ENCODE peak calls at places on chromosome 21, in five cellular contexts. One of them, this sample, is unnamed.

GRCh38 chr21:46185717-46186116 is 1.5 kb upstream of the SPATC1L start:
- DNase-seq in brain microvascular endothelial cell: no peak
- DNase-seq in psoas muscle: no peak
- DNase-seq in CD4-positive, CD25-positive, alpha-beta regulatory T cell: no peak
- DNase-seq in PC-3: no peak
- DNase-seq in this sample: no peak

GRCh38 chr21:46055863-46056281 is 42.0 kb upstream of the COL6A2 start:
- DNase-seq in brain microvascular endothelial cell: no peak
- DNase-seq in psoas muscle: peak; percentile 61
- DNase-seq in CD4-positive, CD25-positive, alpha-beta regulatory T cell: no peak
- DNase-seq in PC-3: no peak
- DNase-seq in this sample: no peak

GRCh38 chr21:23455676-23456075 is 2151.6 kb downstream of the MRPL39 start:
- DNase-seq in brain microvascular endothelial cell: no peak
- DNase-seq in psoas muscle: no peak
- DNase-seq in CD4-positive, CD25-positive, alpha-beta regulatory T cell: no peak
- DNase-seq in PC-3: no peak
- DNase-seq in this sample: no peak

GRCh38 chr21:27246741-27247140 is 279.9 kb upstream of the ADAMTS5 start:
- DNase-seq in brain microvascular endothelial cell: peak; percentile 80
- DNase-seq in psoas muscle: no peak
- DNase-seq in CD4-positive, CD25-positive, alpha-beta regulatory T cell: no peak
- DNase-seq in PC-3: peak; percentile 3
- DNase-seq in this sample: no peak

GRCh38 chr21:42695324-42696025 is 42.1 kb downstream of the PDE9A start:
- DNase-seq in brain microvascular endothelial cell: no peak
- DNase-seq in psoas muscle: no peak
- DNase-seq in CD4-positive, CD25-positive, alpha-beta regulatory T cell: no peak
- DNase-seq in PC-3: peak; percentile 32
- DNase-seq in this sample: no peak

GRCh38 chr21:45161039-45161945 is 86.9 kb downstream of the ADARB1 start:
- DNase-seq in brain microvascular endothelial cell: no peak
- DNase-seq in psoas muscle: no peak
- DNase-seq in CD4-positive, CD25-positive, alpha-beta regulatory T cell: no peak
- DNase-seq in PC-3: no peak
- DNase-seq in this sample: no peak

GRCh38 chr21:17441370-17441769 is 71.5 kb upstream of the CXADR start:
- DNase-seq in brain microvascular endothelial cell: no peak
- DNase-seq in psoas muscle: no peak
- DNase-seq in CD4-positive, CD25-positive, alpha-beta regulatory T cell: no peak
- DNase-seq in PC-3: peak; percentile 84
- DNase-seq in this sample: no peak

GRCh38 chr21:28601708-28602107 is 391.0 kb downstream of the LTN1 start:
- DNase-seq in brain microvascular endothelial cell: no peak
- DNase-seq in psoas muscle: no peak
- DNase-seq in CD4-positive, CD25-positive, alpha-beta regulatory T cell: no peak
- DNase-seq in PC-3: no peak
- DNase-seq in this sample: no peak

GRCh38 chr21:46118871-46119564 is 21.1 kb downstream of the COL6A2 start:
- DNase-seq in brain microvascular endothelial cell: no peak
- DNase-seq in psoas muscle: peak; percentile 12
- DNase-seq in CD4-positive, CD25-positive, alpha-beta regulatory T cell: no peak
- DNase-seq in PC-3: no peak
- DNase-seq in this sample: no peak

GRCh38 chr21:26732442-26733221 is 112.6 kb downstream of the ADAMTS1 start:
- DNase-seq in brain microvascular endothelial cell: peak; percentile 69
- DNase-seq in psoas muscle: peak; percentile 35
- DNase-seq in CD4-positive, CD25-positive, alpha-beta regulatory T cell: peak; percentile 7
- DNase-seq in PC-3: peak; percentile 64
- DNase-seq in this sample: peak; percentile 5

GRCh38 chr21:9763306-9763705 is 758.1 kb upstream of the TPTE start:
- DNase-seq in brain microvascular endothelial cell: no peak
- DNase-seq in psoas muscle: no peak
- DNase-seq in CD4-positive, CD25-positive, alpha-beta regulatory T cell: no peak
- DNase-seq in PC-3: no peak
- DNase-seq in this sample: no peak

GRCh38 chr21:42983102-42983501 is 8.7 kb downstream of the PKNOX1 start:
- DNase-seq in brain microvascular endothelial cell: no peak
- DNase-seq in psoas muscle: no peak
- DNase-seq in CD4-positive, CD25-positive, alpha-beta regulatory T cell: peak; percentile 41
- DNase-seq in PC-3: peak; percentile 26
- DNase-seq in this sample: no peak

GRCh38 chr21:38733973-38734546 is 71.7 kb upstream of the ETS2 start:
- DNase-seq in brain microvascular endothelial cell: peak; percentile 79
- DNase-seq in psoas muscle: peak; percentile 87
- DNase-seq in CD4-positive, CD25-positive, alpha-beta regulatory T cell: peak; percentile 42
- DNase-seq in PC-3: peak; percentile 84
- DNase-seq in this sample: peak; percentile 51

GRCh38 chr21:17463441-17463840 is 49.4 kb upstream of the CXADR start:
- DNase-seq in brain microvascular endothelial cell: peak; percentile 95
- DNase-seq in psoas muscle: no peak
- DNase-seq in CD4-positive, CD25-positive, alpha-beta regulatory T cell: no peak
- DNase-seq in PC-3: no peak
- DNase-seq in this sample: no peak

GRCh38 chr21:28871388-28872015 is 121.2 kb downstream of the LTN1 start:
- DNase-seq in brain microvascular endothelial cell: peak; percentile 12
- DNase-seq in psoas muscle: no peak
- DNase-seq in CD4-positive, CD25-positive, alpha-beta regulatory T cell: no peak
- DNase-seq in PC-3: no peak
- DNase-seq in this sample: no peak

GRCh38 chr21:25360593-25360992 is 246.7 kb downstream of the MRPL39 start:
- DNase-seq in brain microvascular endothelial cell: no peak
- DNase-seq in psoas muscle: no peak
- DNase-seq in CD4-positive, CD25-positive, alpha-beta regulatory T cell: no peak
- DNase-seq in PC-3: peak; percentile 40
- DNase-seq in this sample: no peak

GRCh38 chr21:45596704-45597318 is 46.7 kb upstream of the PCBP3 start:
- DNase-seq in brain microvascular endothelial cell: peak; percentile 31
- DNase-seq in psoas muscle: peak; percentile 69
- DNase-seq in CD4-positive, CD25-positive, alpha-beta regulatory T cell: peak; percentile 80
- DNase-seq in PC-3: peak; percentile 79
- DNase-seq in this sample: peak; percentile 38

GRCh38 chr21:39674794-39675193 is 62.1 kb downstream of the B3GALT5 start:
- DNase-seq in brain microvascular endothelial cell: no peak
- DNase-seq in psoas muscle: no peak
- DNase-seq in CD4-positive, CD25-positive, alpha-beta regulatory T cell: no peak
- DNase-seq in PC-3: no peak
- DNase-seq in this sample: no peak

GRCh38 chr21:19048088-19048672 is 644.6 kb upstream of the TMPRSS15 start:
- DNase-seq in brain microvascular endothelial cell: no peak
- DNase-seq in psoas muscle: no peak
- DNase-seq in CD4-positive, CD25-positive, alpha-beta regulatory T cell: no peak
- DNase-seq in PC-3: no peak
- DNase-seq in this sample: no peak

GRCh38 chr21:39881661-39882060 is 14.4 kb downstream of the PCP4 start:
- DNase-seq in brain microvascular endothelial cell: no peak
- DNase-seq in psoas muscle: no peak
- DNase-seq in CD4-positive, CD25-positive, alpha-beta regulatory T cell: no peak
- DNase-seq in PC-3: no peak
- DNase-seq in this sample: no peak

GRCh38 chr21:45620201-45620600 is 23.3 kb upstream of the PCBP3 start:
- DNase-seq in brain microvascular endothelial cell: no peak
- DNase-seq in psoas muscle: no peak
- DNase-seq in CD4-positive, CD25-positive, alpha-beta regulatory T cell: no peak
- DNase-seq in PC-3: no peak
- DNase-seq in this sample: no peak

GRCh38 chr21:45104560-45104959 is 30.2 kb downstream of the ADARB1 start:
- DNase-seq in brain microvascular endothelial cell: no peak
- DNase-seq in psoas muscle: no peak
- DNase-seq in CD4-positive, CD25-positive, alpha-beta regulatory T cell: no peak
- DNase-seq in PC-3: peak; percentile 43
- DNase-seq in this sample: no peak

GRCh38 chr21:26659181-26659580 is 86.1 kb upstream of the CYYR1 start:
- DNase-seq in brain microvascular endothelial cell: peak; percentile 0
- DNase-seq in psoas muscle: no peak
- DNase-seq in CD4-positive, CD25-positive, alpha-beta regulatory T cell: no peak
- DNase-seq in PC-3: no peak
- DNase-seq in this sample: no peak

GRCh38 chr21:25183577-25183976 is 423.7 kb downstream of the MRPL39 start:
- DNase-seq in brain microvascular endothelial cell: no peak
- DNase-seq in psoas muscle: no peak
- DNase-seq in CD4-positive, CD25-positive, alpha-beta regulatory T cell: no peak
- DNase-seq in PC-3: no peak
- DNase-seq in this sample: no peak

GRCh38 chr21:18840239-18840638 is 436.7 kb upstream of the TMPRSS15 start:
- DNase-seq in brain microvascular endothelial cell: peak; percentile 50
- DNase-seq in psoas muscle: no peak
- DNase-seq in CD4-positive, CD25-positive, alpha-beta regulatory T cell: no peak
- DNase-seq in PC-3: peak; percentile 75
- DNase-seq in this sample: no peak

GRCh38 chr21:37658994-37659458 is 257.2 kb downstream of the KCNJ6 start:
- DNase-seq in brain microvascular endothelial cell: peak; percentile 69
- DNase-seq in psoas muscle: peak; percentile 38
- DNase-seq in CD4-positive, CD25-positive, alpha-beta regulatory T cell: no peak
- DNase-seq in PC-3: peak; percentile 87
- DNase-seq in this sample: no peak

GRCh38 chr21:28464988-28465387 is 527.7 kb downstream of the LTN1 start:
- DNase-seq in brain microvascular endothelial cell: no peak
- DNase-seq in psoas muscle: no peak
- DNase-seq in CD4-positive, CD25-positive, alpha-beta regulatory T cell: no peak
- DNase-seq in PC-3: no peak
- DNase-seq in this sample: no peak

GRCh38 chr21:45905196-45905595 is 76.4 kb upstream of the COL6A1 start:
- DNase-seq in brain microvascular endothelial cell: no peak
- DNase-seq in psoas muscle: no peak
- DNase-seq in CD4-positive, CD25-positive, alpha-beta regulatory T cell: no peak
- DNase-seq in PC-3: no peak
- DNase-seq in this sample: no peak

GRCh38 chr21:46606427-46606813 is 1.5 kb upstream of the S100B start:
- DNase-seq in brain microvascular endothelial cell: no peak
- DNase-seq in psoas muscle: no peak
- DNase-seq in CD4-positive, CD25-positive, alpha-beta regulatory T cell: no peak
- DNase-seq in PC-3: no peak
- DNase-seq in this sample: no peak

GRCh38 chr21:42574234-42575027 is 60.8 kb downstream of the SLC37A1 start:
- DNase-seq in brain microvascular endothelial cell: peak; percentile 35
- DNase-seq in psoas muscle: no peak
- DNase-seq in CD4-positive, CD25-positive, alpha-beta regulatory T cell: no peak
- DNase-seq in PC-3: no peak
- DNase-seq in this sample: no peak

GRCh38 chr21:31557421-31557955 is 102.0 kb upstream of the SOD1 start:
- DNase-seq in brain microvascular endothelial cell: no peak
- DNase-seq in psoas muscle: no peak
- DNase-seq in CD4-positive, CD25-positive, alpha-beta regulatory T cell: peak; percentile 27
- DNase-seq in PC-3: no peak
- DNase-seq in this sample: peak; percentile 49

GRCh38 chr21:31560479-31560878 is 99.0 kb upstream of the SOD1 start:
- DNase-seq in brain microvascular endothelial cell: no peak
- DNase-seq in psoas muscle: no peak
- DNase-seq in CD4-positive, CD25-positive, alpha-beta regulatory T cell: no peak
- DNase-seq in PC-3: no peak
- DNase-seq in this sample: no peak

GRCh38 chr21:31557956-31558838 is 101.3 kb upstream of the SOD1 start:
- DNase-seq in brain microvascular endothelial cell: peak; percentile 7
- DNase-seq in psoas muscle: peak; percentile 22
- DNase-seq in CD4-positive, CD25-positive, alpha-beta regulatory T cell: peak; percentile 49
- DNase-seq in PC-3: peak; percentile 8
- DNase-seq in this sample: no peak

GRCh38 chr21:31558839-31559367 is 100.6 kb upstream of the SOD1 start:
- DNase-seq in brain microvascular endothelial cell: peak; percentile 96
- DNase-seq in psoas muscle: peak; percentile 86
- DNase-seq in CD4-positive, CD25-positive, alpha-beta regulatory T cell: peak; percentile 96
- DNase-seq in PC-3: peak; percentile 92
- DNase-seq in this sample: peak; percentile 95

GRCh38 chr21:31559368-31560119 is 99.9 kb upstream of the SOD1 start:
- DNase-seq in brain microvascular endothelial cell: peak; percentile 96
- DNase-seq in psoas muscle: peak; percentile 87
- DNase-seq in CD4-positive, CD25-positive, alpha-beta regulatory T cell: peak; percentile 95
- DNase-seq in PC-3: peak; percentile 93
- DNase-seq in this sample: peak; percentile 97
- H3K27ac ChIP-seq in brain microvascular endothelial cell: no peak overlapping the region
- H3K27ac ChIP-seq in psoas muscle: no peak overlapping the region
- H3K27ac ChIP-seq in CD4-positive, CD25-positive, alpha-beta regulatory T cell: no peak overlapping the region
- H3K27ac ChIP-seq in PC-3: no peak overlapping the region
- H3K27ac ChIP-seq in this sample: no peak overlapping the region

GRCh38 chr21:41459884-41460534 is 34.0 kb downstream of the MX1 start:
- DNase-seq in brain microvascular endothelial cell: no peak
- DNase-seq in psoas muscle: no peak
- DNase-seq in CD4-positive, CD25-positive, alpha-beta regulatory T cell: no peak
- DNase-seq in PC-3: no peak
- DNase-seq in this sample: no peak
- H3K27ac ChIP-seq in brain microvascular endothelial cell: no peak overlapping the region
- H3K27ac ChIP-seq in psoas muscle: no peak overlapping the region
- H3K27ac ChIP-seq in CD4-positive, CD25-positive, alpha-beta regulatory T cell: no peak overlapping the region
- H3K27ac ChIP-seq in PC-3: no peak overlapping the region
- H3K27ac ChIP-seq in this sample: no peak overlapping the region

GRCh38 chr21:33492571-33492970 is 1.1 kb upstream of the DNAJC28 start:
- DNase-seq in brain microvascular endothelial cell: peak; percentile 19
- DNase-seq in psoas muscle: no peak
- DNase-seq in CD4-positive, CD25-positive, alpha-beta regulatory T cell: no peak
- DNase-seq in PC-3: peak; percentile 51
- DNase-seq in this sample: no peak

GRCh38 chr21:33488936-33489335 is 2.6 kb downstream of the DNAJC28 start:
- DNase-seq in brain microvascular endothelial cell: no peak
- DNase-seq in psoas muscle: no peak
- DNase-seq in CD4-positive, CD25-positive, alpha-beta regulatory T cell: no peak
- DNase-seq in PC-3: no peak
- DNase-seq in this sample: no peak

GRCh38 chr21:33491373-33492102 is at the start of gene DNAJC28:
- DNase-seq in brain microvascular endothelial cell: peak; percentile 89
- DNase-seq in psoas muscle: peak; percentile 94
- DNase-seq in CD4-positive, CD25-positive, alpha-beta regulatory T cell: peak; percentile 94
- DNase-seq in PC-3: peak; percentile 95
- DNase-seq in this sample: peak; percentile 67

GRCh38 chr21:33487996-33488395 is 3.5 kb downstream of the DNAJC28 start:
- DNase-seq in brain microvascular endothelial cell: no peak
- DNase-seq in psoas muscle: no peak
- DNase-seq in CD4-positive, CD25-positive, alpha-beta regulatory T cell: no peak
- DNase-seq in PC-3: no peak
- DNase-seq in this sample: no peak

GRCh38 chr21:33490991-33491372 is 534 bp downstream of the DNAJC28 start:
- DNase-seq in brain microvascular endothelial cell: no peak
- DNase-seq in psoas muscle: no peak
- DNase-seq in CD4-positive, CD25-positive, alpha-beta regulatory T cell: no peak
- DNase-seq in PC-3: no peak
- DNase-seq in this sample: no peak
- H3K27ac ChIP-seq in brain microvascular endothelial cell: peak overlapping the region; percentile 77
- H3K27ac ChIP-seq in psoas muscle: peak overlapping the region; percentile 85
- H3K27ac ChIP-seq in CD4-positive, CD25-positive, alpha-beta regulatory T cell: no peak overlapping the region
- H3K27ac ChIP-seq in PC-3: no peak overlapping the region
- H3K27ac ChIP-seq in this sample: peak overlapping the region; percentile 94

GRCh38 chr21:33968082-33968997 is 52.7 kb upstream of the ATP5PO start:
- DNase-seq in brain microvascular endothelial cell: peak; percentile 64
- DNase-seq in psoas muscle: no peak
- DNase-seq in CD4-positive, CD25-positive, alpha-beta regulatory T cell: peak; percentile 45
- DNase-seq in PC-3: peak; percentile 90
- DNase-seq in this sample: no peak

GRCh38 chr21:33969600-33969999 is 54.0 kb upstream of the ATP5PO start:
- DNase-seq in brain microvascular endothelial cell: no peak
- DNase-seq in psoas muscle: no peak
- DNase-seq in CD4-positive, CD25-positive, alpha-beta regulatory T cell: no peak
- DNase-seq in PC-3: no peak
- DNase-seq in this sample: no peak

GRCh38 chr21:33967086-33967571 is 51.5 kb upstream of the ATP5PO start:
- DNase-seq in brain microvascular endothelial cell: no peak
- DNase-seq in psoas muscle: no peak
- DNase-seq in CD4-positive, CD25-positive, alpha-beta regulatory T cell: no peak
- DNase-seq in PC-3: no peak
- DNase-seq in this sample: no peak

GRCh38 chr21:33966324-33966949 is 50.8 kb upstream of the ATP5PO start:
- DNase-seq in brain microvascular endothelial cell: no peak
- DNase-seq in psoas muscle: no peak
- DNase-seq in CD4-positive, CD25-positive, alpha-beta regulatory T cell: no peak
- DNase-seq in PC-3: no peak
- DNase-seq in this sample: no peak

GRCh38 chr21:33968998-33969353 is 53.4 kb upstream of the ATP5PO start:
- DNase-seq in brain microvascular endothelial cell: peak; percentile 14
- DNase-seq in psoas muscle: no peak
- DNase-seq in CD4-positive, CD25-positive, alpha-beta regulatory T cell: no peak
- DNase-seq in PC-3: no peak
- DNase-seq in this sample: no peak
- H3K27ac ChIP-seq in brain microvascular endothelial cell: peak overlapping the region; percentile 64
- H3K27ac ChIP-seq in psoas muscle: peak overlapping the region; percentile 21
- H3K27ac ChIP-seq in CD4-positive, CD25-positive, alpha-beta regulatory T cell: no peak overlapping the region
- H3K27ac ChIP-seq in PC-3: peak overlapping the region; percentile 91
- H3K27ac ChIP-seq in this sample: no peak overlapping the region